ENCODE peak calls at places on chromosomes 13 and 19, in six cellular contexts. E is cardiac muscle cell, V is cardiac fibroblast, W is HFF-Myc, D is psoas muscle, F is AG04449. Q is an unnamed sample.

GRCh38 chr13:76717092-76717491 is 169.1 kb downstream of the KCTD12 start:
- DNase-seq in D (no peak), V (peak), E (no peak), F (no peak), W (no peak), Q (peak)

GRCh38 chr13:112154301-112155060 is 87.5 kb downstream of the SOX1 start:
- DNase-seq in D (no peak), W (no peak), F (no peak), V (no peak), E (no peak), Q (no peak)

GRCh38 chr19:10567696-10568443 is 909 bp downstream of the CDKN2D start:
- DNase-seq in F (no peak), V (no peak), W (no peak), D (no peak), E (no peak), Q (no peak)

GRCh38 chr19:29806098-29806866 is 5.5 kb upstream of the CCNE1 start:
- DNase-seq in E (peak), D (peak), W (no peak), F (no peak), V (peak), Q (peak)

GRCh38 chr19:44303976-44304568 is 753 bp downstream of the ZNF235 start:
- DNase-seq in F (no peak), E (no peak), V (no peak), W (peak), D (no peak), Q (peak)

GRCh38 chr19:30173593-30174356 is 198.4 kb upstream of the ZNF536 start:
- DNase-seq in W (no peak), E (no peak), V (no peak), F (no peak), D (no peak), Q (no peak)

GRCh38 chr19:35742121-35742724 is at the start of gene IGFLR1:
- DNase-seq in F (no peak), W (no peak), V (no peak), D (no peak), E (no peak), Q (no peak)

GRCh38 chr13:94256671-94257070 is 222.8 kb downstream of the DCT start:
- DNase-seq in E (no peak), V (no peak), W (no peak), D (no peak), F (no peak), Q (no peak)

GRCh38 chr19:4414144-4414799 is 11.8 kb downstream of the CHAF1A start:
- DNase-seq in E (peak), D (no peak), V (peak), W (no peak), F (no peak), Q (peak)

GRCh38 chr19:47839913-47840312 is 18.2 kb downstream of the CRX start:
- DNase-seq in D (no peak), F (no peak), W (no peak), E (peak), V (no peak), Q (no peak)

GRCh38 chr19:3366761-3367571 is 583 bp downstream of the NFIC start:
- DNase-seq in W (no peak), D (peak), V (no peak), F (no peak), E (peak), Q (no peak)

GRCh38 chr19:32416749-32417469 is 11.3 kb downstream of the DPY19L3 start:
- DNase-seq in W (no peak), V (peak), E (no peak), D (no peak), F (no peak), Q (peak)

GRCh38 chr19:15475169-15475568 is 4.1 kb downstream of the PGLYRP2 start:
- DNase-seq in V (no peak), E (no peak), D (no peak), W (no peak), F (no peak), Q (no peak)

GRCh38 chr19:927044-927706 is 1.3 kb downstream of the ARID3A start:
- DNase-seq in E (peak), V (peak), D (peak), F (no peak), W (no peak), Q (peak)

GRCh38 chr19:45901432-45901903 is 945 bp downstream of the MYPOP start:
- DNase-seq in W (no peak), E (peak), V (peak), D (peak), F (no peak), Q (peak)

GRCh38 chr19:15402411-15403150 is 16.2 kb downstream of the AKAP8L start:
- DNase-seq in E (no peak), F (no peak), V (no peak), W (no peak), D (no peak), Q (no peak)

GRCh38 chr13:50529154-50529882 is 314.2 kb downstream of the DLEU7 start:
- DNase-seq in E (peak), F (peak), D (peak), W (no peak), V (peak), Q (peak)

GRCh38 chr19:35224681-35225604 is 3.6 kb downstream of the FAM187B start:
- DNase-seq in F (no peak), D (no peak), W (no peak), E (no peak), V (no peak), Q (no peak)

GRCh38 chr13:102678339-102679122 is 16.3 kb downstream of the METTL21C start:
- DNase-seq in V (no peak), E (no peak), W (no peak), F (no peak), D (no peak), Q (no peak)

GRCh38 chr13:52850396-52851152 is 2.1 kb upstream of the PCDH8 start:
- DNase-seq in W (no peak), D (peak), F (no peak), E (peak), V (peak), Q (peak)

GRCh38 chr19:29337029-29337428 is 124.1 kb upstream of the UQCRFS1 start:
- DNase-seq in D (no peak), E (no peak), V (no peak), W (no peak), F (no peak), Q (no peak)

GRCh38 chr19:55600336-55601028 is 394 bp downstream of the ZNF524 start:
- DNase-seq in D (no peak), V (no peak), F (no peak), E (no peak), W (no peak), Q (no peak)

GRCh38 chr13:47621931-47622330 is 379.1 kb downstream of the SUCLA2 start:
- DNase-seq in E (peak), V (peak), W (no peak), F (no peak), D (no peak), Q (no peak)

GRCh38 chr13:110872034-110872767 is 42.7 kb downstream of the ANKRD10 start:
- DNase-seq in D (no peak), V (no peak), W (no peak), E (no peak), F (no peak), Q (no peak)

GRCh38 chr19:8512991-8513686 is 828 bp downstream of the ZNF414 start:
- DNase-seq in V (no peak), E (no peak), W (no peak), F (no peak), D (no peak), Q (no peak)

GRCh38 chr19:2532252-2533071 is 56.5 kb downstream of the GADD45B start:
- DNase-seq in V (peak), D (no peak), W (no peak), F (peak), E (peak), Q (peak)

GRCh38 chr19:51090471-51090870 is 7.8 kb upstream of the KLK14 start:
- DNase-seq in V (no peak), D (no peak), W (no peak), F (no peak), E (no peak), Q (no peak)

GRCh38 chr13:111663505-111663904 is 343.1 kb downstream of the TEX29 start:
- DNase-seq in W (no peak), V (no peak), E (no peak), D (no peak), F (no peak), Q (no peak)

DNA sequence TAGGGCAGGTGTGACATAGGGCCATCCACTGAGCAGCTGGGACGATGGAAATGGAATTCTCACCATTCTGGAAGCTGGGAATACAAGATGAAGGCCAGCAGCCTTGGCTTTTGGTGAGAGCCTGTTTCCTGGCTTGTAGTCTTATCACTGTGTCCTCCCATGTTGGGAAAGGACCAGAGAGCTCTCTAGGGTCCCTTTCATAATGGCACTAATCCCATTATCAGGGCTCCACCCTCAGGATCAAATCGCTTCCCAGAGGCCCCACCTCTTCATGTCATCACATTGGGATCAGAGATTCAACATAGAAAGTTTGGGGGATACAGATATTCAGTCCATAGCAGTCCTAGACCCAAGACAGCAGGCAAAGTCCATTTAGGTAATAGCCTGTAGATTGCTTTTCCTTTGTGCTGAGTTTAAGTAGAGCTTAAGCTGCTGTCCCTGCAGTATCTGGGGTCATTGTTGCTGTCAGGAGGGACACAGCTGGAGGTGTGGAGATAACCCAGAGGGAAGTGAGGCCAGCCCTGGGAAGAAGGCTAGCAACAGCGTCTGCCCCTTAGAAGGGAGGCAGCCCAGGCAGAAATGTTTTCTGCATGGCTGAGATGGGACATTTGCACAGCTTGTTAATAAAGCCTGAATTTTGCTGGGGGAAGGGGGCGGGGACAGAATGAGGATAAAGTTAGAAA is 136.5 kb upstream of the GPR12 start:
- DNase-seq in D (no peak), F (no peak), W (no peak), V (no peak), E (no peak), Q (no peak)
- H3K4me3 ChIP-seq in D (no peak), F (no peak), W (no peak), V (no peak), E (no peak), Q (no peak)

DNA sequence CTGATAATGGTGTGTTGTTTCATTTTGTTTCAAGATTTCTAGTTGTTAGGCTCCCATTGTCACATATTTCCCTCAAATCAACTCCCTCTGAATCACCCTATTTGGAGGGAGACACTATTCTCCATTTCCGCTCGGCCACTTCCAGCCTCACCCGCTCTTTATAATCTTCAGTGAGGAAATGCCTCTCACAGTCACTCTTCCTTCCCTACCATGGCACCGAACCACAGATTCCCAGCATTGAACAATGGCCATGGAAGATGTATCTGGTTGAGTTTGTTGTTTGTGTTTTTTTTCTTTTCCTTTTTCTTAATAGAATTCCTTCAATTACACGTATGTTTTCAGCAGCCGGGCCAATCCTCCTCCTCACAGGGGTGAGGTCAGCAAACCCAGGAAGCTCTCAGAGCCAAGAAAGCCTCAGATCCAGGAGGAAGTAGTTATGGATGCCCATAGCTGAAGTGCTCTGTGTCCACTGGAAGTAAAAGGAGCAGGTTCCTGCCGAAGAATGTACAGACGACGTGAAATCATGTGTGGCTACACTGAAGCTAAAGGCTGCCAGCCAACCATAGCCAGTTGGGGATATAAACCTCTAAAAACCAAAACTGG is 472.1 kb downstream of the FOXO1 start:
- DNase-seq in W (no peak), D (no peak), F (no peak), V (peak), E (peak), Q (peak)
- H3K4me3 ChIP-seq in W (no peak), D (peak), F (no peak), V (no peak), E (no peak), Q (no peak)

GRCh38 chr19:17795495-17795856 is 538 bp downstream of the B3GNT3 start:
- DNase-seq in F (no peak), D (no peak), E (no peak), W (no peak), V (no peak), Q (no peak)
- H3K4me3 ChIP-seq in F (no peak), D (no peak), E (no peak), W (no peak), V (no peak), Q (no peak)

GRCh38 chr19:40282209-40282580 is 3.0 kb downstream of the AKT2 start:
- DNase-seq in W (no peak), V (no peak), F (no peak), D (no peak), E (no peak), Q (no peak)

GRCh38 chr19:40279120-40279551 is 6.0 kb downstream of the AKT2 start:
- DNase-seq in D (peak), W (no peak), V (peak), F (no peak), E (peak), Q (peak)

GRCh38 chr19:40281381-40282208 is 3.5 kb downstream of the AKT2 start:
- DNase-seq in D (no peak), W (no peak), V (peak), E (no peak), F (no peak), Q (peak)

GRCh38 chr19:40279761-40280607 is 5.2 kb downstream of the AKT2 start:
- DNase-seq in E (no peak), D (no peak), W (no peak), V (no peak), F (no peak), Q (no peak)

GRCh38 chr19:40280608-40281221 is 4.4 kb downstream of the AKT2 start:
- DNase-seq in E (no peak), D (no peak), V (no peak), W (no peak), F (no peak), Q (no peak)
- H3K4me3 ChIP-seq in E (no peak), D (peak), V (no peak), W (no peak), F (no peak), Q (no peak)

Q was measured in AG10803.